ENCODE peak calls at places on chromosomes 1 and 21, in seven cellular contexts. One of them, this sample, is unnamed.

GRCh38 chr1:173161510-173162221 is 45.5 kb downstream of the TNFSF4 start:
- DNase-seq in left lung: no peak
- DNase-seq in H9: no peak
- DNase-seq in lower leg skin: no peak
- DNase-seq in fibroblast of mammary gland: peak
- DNase-seq in neural crest cell: no peak
- DNase-seq in mesothelial cell of epicardium: no peak
- DNase-seq in this sample: peak

GRCh38 chr1:205261946-205262668 is 34.4 kb downstream of the TMCC2 start:
- DNase-seq in left lung: no peak
- DNase-seq in H9: no peak
- DNase-seq in lower leg skin: no peak
- DNase-seq in fibroblast of mammary gland: peak
- DNase-seq in neural crest cell: no peak
- DNase-seq in mesothelial cell of epicardium: no peak
- DNase-seq in this sample: no peak

GRCh38 chr1:35288761-35289160 is 20.3 kb downstream of the ZMYM4 start:
- DNase-seq in left lung: no peak
- DNase-seq in H9: no peak
- DNase-seq in lower leg skin: no peak
- DNase-seq in fibroblast of mammary gland: peak
- DNase-seq in neural crest cell: no peak
- DNase-seq in mesothelial cell of epicardium: no peak
- DNase-seq in this sample: no peak

GRCh38 chr1:145785481-145785880 is 38.4 kb downstream of the RNF115 start:
- DNase-seq in left lung: no peak
- DNase-seq in H9: no peak
- DNase-seq in lower leg skin: no peak
- DNase-seq in fibroblast of mammary gland: no peak
- DNase-seq in neural crest cell: no peak
- DNase-seq in mesothelial cell of epicardium: no peak
- DNase-seq in this sample: no peak

GRCh38 chr1:236377832-236378535 is 16.1 kb upstream of the EDARADD start:
- DNase-seq in left lung: no peak
- DNase-seq in H9: no peak
- DNase-seq in lower leg skin: no peak
- DNase-seq in fibroblast of mammary gland: no peak
- DNase-seq in neural crest cell: no peak
- DNase-seq in mesothelial cell of epicardium: no peak
- DNase-seq in this sample: no peak

GRCh38 chr1:41240806-41241747 is 1.0 kb downstream of the SCMH1 start:
- DNase-seq in left lung: peak
- DNase-seq in H9: peak
- DNase-seq in lower leg skin: peak
- DNase-seq in fibroblast of mammary gland: peak
- DNase-seq in neural crest cell: no peak
- DNase-seq in mesothelial cell of epicardium: peak
- DNase-seq in this sample: peak

GRCh38 chr1:6262570-6263420 is 1.9 kb upstream of the GPR153 start:
- DNase-seq in left lung: no peak
- DNase-seq in H9: no peak
- DNase-seq in lower leg skin: no peak
- DNase-seq in fibroblast of mammary gland: peak
- DNase-seq in neural crest cell: no peak
- DNase-seq in mesothelial cell of epicardium: no peak
- DNase-seq in this sample: no peak

GRCh38 chr1:66478116-66478515 is 55.8 kb upstream of the SGIP1 start:
- DNase-seq in left lung: no peak
- DNase-seq in H9: no peak
- DNase-seq in lower leg skin: no peak
- DNase-seq in fibroblast of mammary gland: peak
- DNase-seq in neural crest cell: no peak
- DNase-seq in mesothelial cell of epicardium: no peak
- DNase-seq in this sample: no peak

GRCh38 chr1:239999170-239999569 is 92.5 kb upstream of the FMN2 start:
- DNase-seq in left lung: no peak
- DNase-seq in H9: no peak
- DNase-seq in lower leg skin: no peak
- DNase-seq in fibroblast of mammary gland: no peak
- DNase-seq in neural crest cell: no peak
- DNase-seq in mesothelial cell of epicardium: no peak
- DNase-seq in this sample: no peak

GRCh38 chr1:13754003-13754402 is 54.0 kb downstream of the PRDM2 start:
- DNase-seq in left lung: no peak
- DNase-seq in H9: no peak
- DNase-seq in lower leg skin: no peak
- DNase-seq in fibroblast of mammary gland: no peak
- DNase-seq in neural crest cell: no peak
- DNase-seq in mesothelial cell of epicardium: no peak
- DNase-seq in this sample: peak

GRCh38 chr1:230849451-230850194 is 18.7 kb downstream of the C1orf198 start:
- DNase-seq in left lung: peak
- DNase-seq in H9: no peak
- DNase-seq in lower leg skin: peak
- DNase-seq in fibroblast of mammary gland: peak
- DNase-seq in neural crest cell: no peak
- DNase-seq in mesothelial cell of epicardium: no peak
- DNase-seq in this sample: no peak

GRCh38 chr1:221045842-221046831 is 166.9 kb downstream of the HLX start:
- DNase-seq in left lung: no peak
- DNase-seq in H9: no peak
- DNase-seq in lower leg skin: no peak
- DNase-seq in fibroblast of mammary gland: peak
- DNase-seq in neural crest cell: no peak
- DNase-seq in mesothelial cell of epicardium: no peak
- DNase-seq in this sample: peak

GRCh38 chr1:109546311-109547109 is 1.9 kb upstream of the GNAI3 start:
- DNase-seq in left lung: peak
- DNase-seq in H9: peak
- DNase-seq in lower leg skin: peak
- DNase-seq in fibroblast of mammary gland: peak
- DNase-seq in neural crest cell: peak
- DNase-seq in mesothelial cell of epicardium: peak
- DNase-seq in this sample: peak

GRCh38 chr21:36890086-36890485 is 76.4 kb downstream of the HLCS start:
- DNase-seq in left lung: no peak
- DNase-seq in H9: no peak
- DNase-seq in lower leg skin: no peak
- DNase-seq in fibroblast of mammary gland: peak
- DNase-seq in neural crest cell: no peak
- DNase-seq in mesothelial cell of epicardium: no peak
- DNase-seq in this sample: no peak

DNA sequence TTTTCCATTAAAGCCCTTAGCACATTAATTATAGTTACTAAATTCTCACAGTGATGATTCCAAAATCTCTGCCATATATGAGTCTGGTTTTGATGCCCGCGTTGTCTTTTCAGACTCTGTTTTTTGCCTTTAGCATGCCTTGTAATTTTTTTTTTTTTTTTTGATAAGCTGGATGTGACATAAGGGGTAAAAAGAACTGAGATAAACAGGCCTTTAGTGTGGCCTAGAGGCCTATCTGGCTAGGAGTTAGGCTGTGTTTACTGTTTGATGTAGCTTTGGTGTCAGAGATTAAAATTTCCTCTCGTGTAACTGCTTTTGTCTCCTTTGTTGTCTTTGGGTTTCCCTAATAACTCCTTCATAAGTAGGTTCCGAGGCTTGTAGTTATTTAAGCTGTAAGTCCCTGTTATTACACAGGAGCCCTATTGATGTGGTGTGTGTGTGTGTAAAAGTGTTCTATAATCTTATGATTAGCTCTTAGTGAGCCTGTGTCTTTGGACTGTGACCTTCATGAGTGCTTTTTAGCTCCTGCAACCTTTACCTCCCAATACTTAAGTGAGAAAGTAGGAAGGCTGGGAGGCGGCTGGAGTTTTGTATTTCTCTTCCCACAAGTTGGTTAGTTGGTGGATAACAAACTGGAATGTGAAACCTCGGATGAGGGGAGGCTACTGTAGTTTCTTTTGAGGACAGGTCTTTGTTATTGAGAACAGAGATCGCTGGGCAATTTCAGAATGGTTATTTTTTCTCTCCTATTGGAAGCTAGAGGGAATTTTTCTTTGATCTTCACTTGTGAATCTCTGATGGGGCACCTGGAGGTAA is 19.3 kb downstream of the HS2ST1 start:
- DNase-seq in left lung: no peak
- DNase-seq in H9: peak
- DNase-seq in lower leg skin: no peak
- DNase-seq in fibroblast of mammary gland: no peak
- DNase-seq in neural crest cell: no peak
- DNase-seq in mesothelial cell of epicardium: no peak
- DNase-seq in this sample: no peak
- TF ChIP-seq CTCF in left lung: no peak
- TF ChIP-seq CTCF in H9: no peak
- TF ChIP-seq CTCF in lower leg skin: no peak
- TF ChIP-seq CTCF in fibroblast of mammary gland: no peak
- TF ChIP-seq CTCF in neural crest cell: no peak
- TF ChIP-seq CTCF in mesothelial cell of epicardium: no peak
- TF ChIP-seq CTCF in this sample: no peak

GRCh38 chr1:85396194-85396593 is 68.8 kb downstream of the DDAH1 start:
- DNase-seq in left lung: no peak
- DNase-seq in H9: no peak
- DNase-seq in lower leg skin: no peak
- DNase-seq in fibroblast of mammary gland: no peak
- DNase-seq in neural crest cell: no peak
- DNase-seq in mesothelial cell of epicardium: no peak
- DNase-seq in this sample: no peak
- TF ChIP-seq CTCF in left lung: no peak
- TF ChIP-seq CTCF in H9: no peak
- TF ChIP-seq CTCF in lower leg skin: no peak
- TF ChIP-seq CTCF in fibroblast of mammary gland: no peak
- TF ChIP-seq CTCF in neural crest cell: no peak
- TF ChIP-seq CTCF in mesothelial cell of epicardium: no peak
- TF ChIP-seq CTCF in this sample: no peak

DNA sequence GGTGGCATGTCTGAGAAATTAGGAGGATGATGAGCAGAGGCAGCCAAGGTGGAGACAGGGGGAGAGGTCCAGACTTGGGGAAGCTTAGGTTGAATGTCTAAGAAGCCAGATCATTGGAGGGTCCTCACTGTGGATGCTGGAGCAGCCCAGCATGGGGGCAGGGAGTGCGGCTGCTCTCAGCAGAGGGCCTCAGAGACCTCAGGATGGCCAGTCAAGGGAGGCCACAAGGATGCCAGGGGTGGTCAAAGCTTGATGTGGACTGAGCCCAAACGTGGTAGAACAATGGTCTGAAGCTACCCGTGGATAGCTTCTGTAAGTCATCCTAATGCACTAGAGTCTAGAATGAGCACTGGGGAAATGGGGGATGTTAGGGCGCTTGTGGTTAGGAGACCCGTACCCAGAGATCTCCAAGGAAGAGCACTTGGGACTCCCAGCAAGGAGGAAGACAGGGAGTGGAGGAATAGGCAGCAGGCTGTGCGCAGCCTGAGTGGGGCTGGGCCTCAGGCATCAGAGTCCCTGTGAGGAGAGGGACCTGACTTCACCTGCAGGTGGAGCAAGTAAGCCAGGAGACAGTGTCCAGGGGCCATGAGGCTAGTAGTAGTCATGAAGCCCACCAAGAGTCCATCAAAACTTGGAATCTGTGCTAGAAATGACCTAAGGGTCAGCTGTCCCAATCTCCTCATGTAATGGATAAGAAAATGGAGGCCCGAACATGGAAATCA is 4.3 kb upstream of the S100A9 start:
- DNase-seq in left lung: no peak
- DNase-seq in H9: peak
- DNase-seq in lower leg skin: peak
- DNase-seq in fibroblast of mammary gland: peak
- DNase-seq in neural crest cell: peak
- DNase-seq in mesothelial cell of epicardium: no peak
- DNase-seq in this sample: peak
- TF ChIP-seq CTCF in left lung: peak
- TF ChIP-seq CTCF in H9: peak
- TF ChIP-seq CTCF in lower leg skin: no peak
- TF ChIP-seq CTCF in fibroblast of mammary gland: peak
- TF ChIP-seq CTCF in neural crest cell: peak
- TF ChIP-seq CTCF in mesothelial cell of epicardium: peak
- TF ChIP-seq CTCF in this sample: peak

GRCh38 chr1:192993426-192994085 is 65.6 kb downstream of the UCHL5 start:
- DNase-seq in left lung: no peak
- DNase-seq in H9: no peak
- DNase-seq in lower leg skin: no peak
- DNase-seq in fibroblast of mammary gland: peak
- DNase-seq in neural crest cell: no peak
- DNase-seq in mesothelial cell of epicardium: no peak
- DNase-seq in this sample: no peak

GRCh38 chr1:192998536-192998935 is 60.6 kb downstream of the UCHL5 start:
- DNase-seq in left lung: no peak
- DNase-seq in H9: no peak
- DNase-seq in lower leg skin: no peak
- DNase-seq in fibroblast of mammary gland: no peak
- DNase-seq in neural crest cell: no peak
- DNase-seq in mesothelial cell of epicardium: no peak
- DNase-seq in this sample: no peak

DNA sequence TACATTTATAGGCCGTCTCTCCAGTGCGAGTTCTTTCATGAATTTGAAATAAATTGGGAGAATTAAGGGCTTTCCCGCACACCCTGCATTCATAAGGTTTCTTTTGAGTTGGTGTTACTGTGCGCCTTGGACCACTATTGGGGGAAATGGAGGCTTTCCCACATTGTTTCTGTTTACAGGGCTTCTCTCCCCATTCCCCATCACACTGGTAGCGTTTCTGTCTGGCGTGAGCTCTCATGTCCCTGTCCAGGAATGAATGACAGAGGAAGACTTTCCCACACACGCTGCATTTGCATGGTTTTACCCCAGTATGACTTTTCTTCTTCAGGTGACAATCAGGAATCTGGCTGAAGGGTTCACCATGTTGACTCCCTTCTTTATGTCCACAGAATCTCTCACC is 65.0 kb downstream of the UCHL5 start:
- DNase-seq in left lung: no peak
- DNase-seq in H9: no peak
- DNase-seq in lower leg skin: no peak
- DNase-seq in fibroblast of mammary gland: no peak
- DNase-seq in neural crest cell: no peak
- DNase-seq in mesothelial cell of epicardium: no peak
- DNase-seq in this sample: no peak
- TF ChIP-seq CTCF in left lung: no peak
- TF ChIP-seq CTCF in H9: no peak
- TF ChIP-seq CTCF in lower leg skin: no peak
- TF ChIP-seq CTCF in fibroblast of mammary gland: no peak
- TF ChIP-seq CTCF in neural crest cell: no peak
- TF ChIP-seq CTCF in mesothelial cell of epicardium: no peak
- TF ChIP-seq CTCF in this sample: no peak

This sample was measured in NB4.